ENCODE peak calls at places on chromosomes 1 and 21, in four cellular contexts. C is IMR-90; I is right lobe of liver; N is naive thymus-derived CD4-positive, alpha-beta T cell. X is an unnamed sample.

GRCh38 chr1:27940297-27940696 is 5.5 kb downstream of the SMPDL3B start:
- DNase-seq in N (peak), I (peak), C (no peak), X (peak)

GRCh38 chr21:29299906-29300546 is 1.3 kb downstream of the BACH1 start:
- DNase-seq in N (no peak), I (peak), C (peak), X (peak)

GRCh38 chr1:72283204-72284083 is 1.1 kb upstream of the NEGR1 start:
- DNase-seq in C (peak), I (peak), N (peak), X (peak)

GRCh38 chr1:18855573-18855972 is 3.9 kb downstream of the TAS1R2 start:
- DNase-seq in N (no peak), I (no peak), C (no peak), X (no peak)

GRCh38 chr1:147169840-147170674 is 2.2 kb downstream of the PRKAB2 start:
- DNase-seq in I (no peak), C (no peak), N (no peak), X (no peak)

GRCh38 chr21:44846485-44847260 is 26.8 kb downstream of the PTTG1IP start:
- DNase-seq in I (peak), N (peak), C (peak), X (peak)

GRCh38 chr1:207817778-207818751 is 66.2 kb downstream of the CD46 start:
- DNase-seq in C (no peak), N (no peak), I (no peak), X (no peak)

GRCh38 chr21:38037416-38037815 is 121.2 kb upstream of the KCNJ6 start:
- DNase-seq in N (no peak), C (no peak), I (no peak), X (no peak)

GRCh38 chr1:80218112-80218511 is 1211.6 kb upstream of the ADGRL4 start:
- DNase-seq in N (no peak), I (no peak), C (peak), X (peak)

GRCh38 chr1:1353389-1354151 is 4.4 kb upstream of the DVL1 start:
- DNase-seq in N (no peak), I (no peak), C (no peak), X (no peak)

GRCh38 chr1:44739361-44740178 is at the start of gene KIF2C:
- DNase-seq in C (peak), I (peak), N (peak), X (peak)

GRCh38 chr1:20261095-20261494 is 29.6 kb upstream of the VWA5B1 start:
- DNase-seq in C (no peak), N (no peak), I (no peak), X (no peak)

GRCh38 chr1:14949836-14950674 is 203.5 kb upstream of the TMEM51 start:
- DNase-seq in I (no peak), C (no peak), N (no peak), X (no peak)

GRCh38 chr1:12745126-12745991 is 641 bp upstream of the CFAP107 start:
- DNase-seq in C (no peak), I (no peak), N (no peak), X (no peak)

GRCh38 chr1:58704616-58705021 is 4.8 kb upstream of the MYSM1 start:
- DNase-seq in C (no peak), N (no peak), I (no peak), X (no peak)

GRCh38 chr1:169525391-169525790 is 39.6 kb upstream of the SLC19A2 start:
- DNase-seq in I (no peak), C (no peak), N (no peak), X (no peak)

GRCh38 chr1:32199043-32199716 is 1.2 kb upstream of the CCDC28B start:
- DNase-seq in N (no peak), I (no peak), C (no peak), X (no peak)

GRCh38 chr1:32198237-32199042 is 2.0 kb upstream of the CCDC28B start:
- DNase-seq in I (no peak), C (no peak), N (no peak), X (no peak)

GRCh38 chr1:32200226-32201010 is at the start of gene CCDC28B:
- DNase-seq in I (peak), N (peak), C (peak), X (peak)

GRCh38 chr1:32199717-32200072 is 700 bp upstream of the CCDC28B start:
- DNase-seq in I (peak), C (peak), N (no peak), X (no peak)

GRCh38 chr1:32201011-32201855 is 838 bp downstream of the CCDC28B start:
- DNase-seq in I (peak), C (peak), N (peak), X (peak)
- H3K27ac ChIP-seq in I (peak), C (peak), N (peak), X (peak)

DNA sequence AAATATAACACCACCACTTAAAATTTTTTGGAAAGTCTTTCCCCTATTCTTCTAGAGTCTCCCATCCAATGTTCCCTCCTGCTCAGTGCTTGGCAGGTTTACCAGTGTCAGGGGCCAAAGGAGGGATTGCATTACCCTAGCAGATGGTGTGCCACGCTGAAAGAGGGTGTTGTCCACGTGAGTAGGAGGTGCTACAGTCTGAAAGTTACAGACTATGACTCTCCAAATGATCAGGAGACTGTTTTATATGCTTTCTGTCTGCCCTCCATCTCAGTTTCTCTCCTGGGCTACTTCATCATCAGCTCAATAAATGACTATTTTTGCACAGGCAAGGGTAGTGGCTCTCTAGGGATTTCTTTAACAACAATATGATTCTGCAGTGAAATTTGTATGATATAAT is 31.3 kb upstream of the ANGPTL7 start:
- DNase-seq in N (no peak), C (peak), I (peak), X (no peak)
- H3K27ac ChIP-seq in N (no peak), C (peak), I (peak), X (peak)

GRCh38 chr1:41611068-41611931 is 126.8 kb upstream of the EDN2 start:
- DNase-seq in C (no peak), N (no peak), I (no peak), X (no peak)
- H3K27ac ChIP-seq in C (no peak), N (no peak), I (no peak), X (no peak)

GRCh38 chr1:39129514-39129913 is 75.0 kb upstream of the MACF1 start:
- DNase-seq in N (peak), C (peak), I (no peak), X (no peak)
- H3K27ac ChIP-seq in N (no peak), C (no peak), I (peak), X (peak)

GRCh38 chr1:32901823-32902534 is 790 bp upstream of the TMEM54 start:
- DNase-seq in C (no peak), I (no peak), N (no peak), X (no peak)
- H3K27ac ChIP-seq in C (peak), I (no peak), N (no peak), X (no peak)

DNA sequence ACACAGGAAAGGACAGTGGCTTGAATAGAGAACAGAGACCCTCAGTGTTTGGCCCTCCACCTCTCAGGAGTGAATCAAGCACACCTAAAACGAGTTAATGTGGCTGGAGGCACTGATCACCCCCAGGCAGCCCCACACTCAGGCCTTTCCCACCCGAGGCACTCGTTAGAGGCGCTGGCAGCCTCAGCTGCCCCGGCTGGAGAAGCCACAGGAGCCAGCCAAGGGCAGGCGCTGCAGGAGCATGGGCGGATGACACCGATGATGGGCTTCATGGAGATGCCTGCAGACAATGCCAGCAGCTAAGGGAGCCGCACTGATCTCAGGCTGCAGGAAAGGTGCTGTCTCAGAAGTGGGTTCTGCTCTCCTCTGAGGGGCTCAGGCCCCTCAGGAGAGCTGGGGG is 24.1 kb upstream of the ABCG1 start:
- DNase-seq in I (no peak), C (no peak), N (no peak), X (no peak)
- H3K27ac ChIP-seq in I (no peak), C (no peak), N (no peak), X (no peak)

DNA sequence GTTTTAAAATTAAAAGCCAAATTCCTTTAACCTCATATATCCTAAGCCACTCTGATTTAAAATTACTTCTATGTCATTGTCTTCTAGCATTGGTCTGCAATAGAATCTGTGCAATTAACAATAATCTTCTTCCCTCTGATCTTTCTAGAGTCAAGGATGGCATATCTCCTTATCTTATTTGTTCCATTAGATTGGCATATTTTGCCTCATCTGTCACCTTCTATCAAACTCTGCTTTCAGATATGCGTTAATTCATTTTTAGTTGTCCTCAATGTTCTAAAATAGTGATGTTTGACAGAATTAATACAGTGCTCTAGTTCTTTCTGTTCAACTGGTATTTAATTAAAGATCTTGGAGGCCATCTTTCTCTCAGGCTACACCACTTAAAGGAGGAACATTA is 3.1 kb downstream of the NRIP1 start:
- DNase-seq in C (no peak), I (no peak), N (no peak), X (no peak)
- H3K27ac ChIP-seq in C (no peak), I (no peak), N (peak), X (peak)

DNA sequence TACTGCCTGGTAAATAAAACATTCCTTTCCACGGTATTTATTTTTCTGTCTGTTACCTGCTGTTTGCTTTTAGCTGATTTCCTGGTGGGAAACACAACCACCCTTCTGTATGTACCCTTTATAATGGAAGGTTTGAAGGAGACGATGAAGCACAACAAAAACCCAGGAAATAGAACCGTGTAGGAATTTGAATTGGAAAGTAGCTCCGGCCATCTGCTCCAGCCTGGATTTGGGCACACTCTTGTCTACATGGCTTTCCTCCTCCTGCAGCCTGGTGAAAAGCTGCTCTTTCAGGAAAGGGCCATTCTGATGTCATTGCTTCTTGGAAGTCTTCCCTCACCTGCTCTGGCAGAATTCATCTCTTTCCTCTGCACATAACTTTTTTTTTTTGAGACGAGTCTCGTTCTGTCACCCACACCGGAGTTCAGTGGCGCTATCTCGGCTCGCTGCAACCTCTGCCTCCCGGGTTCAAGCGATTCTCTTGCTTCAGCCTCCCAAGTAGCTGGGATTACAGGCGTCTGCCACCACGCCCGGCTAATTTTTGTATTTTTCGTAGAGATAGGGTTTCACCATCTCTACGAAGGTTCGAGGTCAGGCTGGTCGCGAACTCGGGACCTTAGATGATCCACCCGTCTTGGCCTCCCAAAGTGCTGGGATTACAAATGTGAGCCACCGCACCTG is 2.7 kb downstream of the AK4 start:
- DNase-seq in I (no peak), C (no peak), N (no peak), X (no peak)
- H3K27ac ChIP-seq in I (peak), C (no peak), N (no peak), X (no peak)

DNA sequence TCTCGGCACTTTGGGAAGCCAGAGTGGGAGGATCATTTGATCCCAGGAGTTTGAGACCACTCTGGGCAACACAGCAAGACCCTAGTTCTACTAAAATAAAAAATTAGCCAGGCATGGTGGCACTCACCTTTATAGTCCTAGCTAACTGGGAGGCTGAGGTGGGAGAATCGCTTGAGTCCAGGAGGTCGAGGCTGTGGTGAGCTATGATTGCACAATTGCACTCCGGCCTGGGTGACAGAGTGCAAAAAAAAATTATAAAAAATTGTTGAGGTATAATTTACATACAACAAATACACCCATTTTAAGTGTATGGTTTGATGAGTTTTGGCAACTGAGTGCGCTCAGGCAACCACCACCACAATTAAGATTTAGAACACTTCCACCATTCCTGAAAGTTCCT is 108.5 kb upstream of the GADD45A start:
- DNase-seq in C (no peak), N (no peak), I (no peak), X (no peak)
- H3K27ac ChIP-seq in C (no peak), N (no peak), I (peak), X (no peak)

X was measured in brain microvascular endothelial cell.